ENCODE peak calls at places on chromosome 1, in ten cellular contexts. R is testis, D is psoas muscle, A is stomach, L is astrocyte, W is Karpas-422, C is tibial artery, S is heart left ventricle, X is right cardiac atrium, K is ascending aorta. Z is an unnamed sample. For H3K4me1, the result is how much of the 10 kb centered on the place peaks cover.

GRCh38 chr1:234731371-234732085 is 121.5 kb upstream of the IRF2BP2 start:
- DNase-seq in R (no peak), D (no peak), A (no peak), L (peak), W (no peak), C (no peak), S (no peak), X (no peak), K (no peak), Z (no peak)

GRCh38 chr1:39751595-39751994 is 12.9 kb downstream of the PPIE start:
- DNase-seq in R (no peak), D (no peak), A (no peak), L (no peak), W (no peak), C (no peak), S (no peak), X (no peak), K (no peak), Z (no peak)

GRCh38 chr1:83931658-83932253 is 67.2 kb downstream of the TTLL7 start:
- DNase-seq in R (peak), D (no peak), A (no peak), L (peak), W (peak), C (no peak), S (no peak), X (no peak), K (no peak), Z (no peak)

GRCh38 chr1:119293777-119294176 is 74.8 kb upstream of the HAO2 start:
- DNase-seq in R (no peak), D (no peak), A (no peak), L (no peak), W (no peak), C (no peak), S (no peak), X (no peak), K (no peak), Z (no peak)

GRCh38 chr1:16189003-16189402 is 23.4 kb downstream of the ARHGEF19 start:
- DNase-seq in R (no peak), D (no peak), A (no peak), L (no peak), W (no peak), C (peak), S (no peak), X (no peak), K (no peak), Z (no peak)

GRCh38 chr1:157277281-157277680 is 139.1 kb upstream of the ETV3 start:
- DNase-seq in R (no peak), D (no peak), A (no peak), L (no peak), W (no peak), C (no peak), S (no peak), X (no peak), K (no peak), Z (no peak)

GRCh38 chr1:202376247-202376646 is 27.7 kb downstream of the PPP1R12B start:
- DNase-seq in R (no peak), D (no peak), A (no peak), L (no peak), W (no peak), C (no peak), S (no peak), X (no peak), K (no peak), Z (no peak)

GRCh38 chr1:112636597-112637256 is 17.1 kb downstream of the CAPZA1 start:
- DNase-seq in R (no peak), D (no peak), A (no peak), L (no peak), W (no peak), C (no peak), S (no peak), X (no peak), K (no peak), Z (no peak)

GRCh38 chr1:184385863-184386262 is 966 bp upstream of the C1orf21 start:
- DNase-seq in R (no peak), D (no peak), A (no peak), L (no peak), W (no peak), C (no peak), S (no peak), X (no peak), K (no peak), Z (no peak)

GRCh38 chr1:164137273-164137947 is 421.6 kb upstream of the PBX1 start:
- DNase-seq in R (no peak), D (no peak), A (no peak), L (no peak), W (no peak), C (no peak), S (no peak), X (no peak), K (no peak), Z (no peak)

GRCh38 chr1:164132001-164132400 is 427.0 kb upstream of the PBX1 start:
- DNase-seq in R (no peak), D (no peak), A (no peak), L (no peak), W (no peak), C (no peak), S (no peak), X (no peak), K (no peak), Z (no peak)
- H3K4me3 ChIP-seq in R (no peak), D (no peak), A (no peak), L (no peak), W (no peak), C (no peak), S (no peak), X (no peak), K (no peak), Z (no peak)

GRCh38 chr1:109819365-109819764 is 55.6 kb upstream of the EPS8L3 start:
- DNase-seq in R (no peak), D (no peak), A (no peak), L (no peak), W (no peak), C (no peak), S (no peak), X (no peak), K (no peak), Z (no peak)

GRCh38 chr1:109817881-109818280 is 54.2 kb upstream of the EPS8L3 start:
- DNase-seq in R (no peak), D (no peak), A (no peak), L (no peak), W (no peak), C (no peak), S (no peak), X (no peak), K (no peak), Z (no peak)

GRCh38 chr1:109818351-109819325 is 54.9 kb upstream of the EPS8L3 start:
- DNase-seq in R (peak), D (no peak), A (no peak), L (no peak), W (no peak), C (peak), S (peak), X (peak), K (no peak), Z (no peak)

GRCh38 chr1:109821221-109821669 is 57.5 kb upstream of the EPS8L3 start:
- DNase-seq in R (no peak), D (peak), A (no peak), L (peak), W (no peak), C (peak), S (no peak), X (peak), K (peak), Z (no peak)

GRCh38 chr1:109819906-109820305 is 56.2 kb upstream of the EPS8L3 start:
- DNase-seq in R (no peak), D (no peak), A (no peak), L (no peak), W (no peak), C (peak), S (no peak), X (no peak), K (no peak), Z (no peak)
- H3K4me1 ChIP-seq in R (under half), D (under half), A (half or more), L (under half), W (under half), C (half or more), S (under half), X (under half), K (under half), Z (half or more)

DNA sequence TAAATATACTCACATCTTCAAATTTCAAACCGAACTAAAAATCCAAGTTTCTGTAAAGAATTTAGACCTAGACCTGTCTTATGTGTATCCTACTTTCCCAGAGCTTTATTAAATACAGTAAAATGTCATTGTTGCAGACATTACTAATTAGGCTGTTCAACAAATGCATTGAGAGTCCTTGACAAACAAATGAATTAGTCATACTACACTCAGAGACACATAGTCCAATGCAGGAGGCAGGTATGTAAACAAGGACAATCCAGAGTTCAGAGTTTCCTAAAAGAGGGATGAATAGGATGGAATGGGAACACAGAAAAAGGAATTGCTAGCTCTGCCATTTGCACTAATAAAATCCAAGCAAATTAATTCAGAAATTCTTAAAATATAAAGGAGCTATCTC is 1.6 kb upstream of the EGLN1 start:
- DNase-seq in R (no peak), D (no peak), A (no peak), L (no peak), W (no peak), C (no peak), S (no peak), X (no peak), K (no peak), Z (no peak)
- H3K4me3 ChIP-seq in R (no peak), D (peak), A (no peak), L (no peak), W (peak), C (no peak), S (no peak), X (no peak), K (no peak), Z (peak)

DNA sequence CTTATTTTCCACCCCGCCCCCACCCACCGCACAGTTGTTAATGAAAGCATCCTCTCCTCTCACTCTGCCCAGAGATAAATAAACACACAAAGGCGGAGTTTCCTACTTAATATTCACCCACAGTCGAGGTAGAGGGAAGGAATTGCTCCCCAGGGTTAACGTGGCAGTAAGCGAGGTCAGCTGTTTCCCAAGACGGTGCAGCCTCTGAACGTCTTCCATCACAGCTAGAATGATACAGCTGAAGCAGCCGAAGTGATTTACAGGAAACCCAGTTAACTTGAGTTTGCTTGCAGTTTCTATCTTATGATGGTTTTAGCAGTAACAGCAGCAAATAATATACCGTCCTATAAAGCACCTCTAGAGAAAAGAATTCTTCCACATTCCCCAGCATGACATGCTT is 283.9 kb downstream of the PBX1 start:
- DNase-seq in R (no peak), D (no peak), A (no peak), L (no peak), W (no peak), C (no peak), S (no peak), X (no peak), K (no peak), Z (no peak)
- H3K4me1 ChIP-seq in R (under half), D (under half), A (under half), L (under half), W (under half), C (under half), S (under half), X (under half), K (under half), Z (half or more)

GRCh38 chr1:20367626-20368025 is 77.0 kb downstream of the VWA5B1 start:
- DNase-seq in R (no peak), D (no peak), A (no peak), L (no peak), W (no peak), C (no peak), S (peak), X (no peak), K (no peak), Z (no peak)

GRCh38 chr1:20366766-20367602 is 76.3 kb downstream of the VWA5B1 start:
- DNase-seq in R (peak), D (peak), A (no peak), L (peak), W (peak), C (no peak), S (peak), X (peak), K (no peak), Z (peak)

GRCh38 chr1:20362856-20363255 is 72.2 kb downstream of the VWA5B1 start:
- DNase-seq in R (no peak), D (no peak), A (no peak), L (no peak), W (no peak), C (no peak), S (no peak), X (no peak), K (no peak), Z (no peak)

GRCh38 chr1:20366076-20366765 is 75.5 kb downstream of the VWA5B1 start:
- DNase-seq in R (peak), D (no peak), A (no peak), L (no peak), W (no peak), C (no peak), S (peak), X (no peak), K (no peak), Z (peak)

DNA sequence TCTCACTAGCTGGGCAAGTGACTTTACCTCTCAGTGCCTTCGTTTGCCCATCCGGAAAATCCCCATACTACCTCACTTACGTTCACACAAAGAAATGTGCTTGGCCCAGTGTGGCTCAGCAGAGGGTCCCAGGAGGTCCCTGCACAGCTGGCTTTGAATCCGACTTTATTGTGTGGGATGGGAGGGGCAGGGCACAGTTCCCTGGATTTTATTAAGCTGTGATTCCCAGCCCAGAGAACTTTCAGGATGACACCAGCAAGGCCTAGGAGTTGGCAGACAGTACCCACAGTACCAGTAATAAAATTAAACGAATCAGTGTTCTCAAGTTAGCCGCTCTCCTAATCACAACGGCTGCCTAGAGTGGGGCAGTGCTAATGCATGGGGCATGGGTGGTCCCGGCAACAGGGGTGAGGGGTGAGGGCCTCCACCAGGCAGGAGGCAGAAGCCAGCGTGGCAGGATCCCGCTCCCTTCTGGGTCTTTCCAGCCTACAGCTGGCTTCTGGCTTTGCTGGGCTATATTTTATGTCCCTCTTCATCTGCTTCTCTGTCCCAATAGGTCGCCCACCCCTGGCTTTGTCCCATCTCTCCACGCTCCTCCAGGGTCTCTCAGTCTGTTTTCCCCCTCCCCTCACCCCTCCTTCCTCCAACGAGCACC is 74.9 kb downstream of the VWA5B1 start:
- DNase-seq in R (no peak), D (no peak), A (no peak), L (no peak), W (no peak), C (no peak), S (no peak), X (no peak), K (no peak), Z (no peak)
- H3K4me3 ChIP-seq in R (peak), D (no peak), A (no peak), L (no peak), W (no peak), C (no peak), S (no peak), X (no peak), K (no peak), Z (peak)

GRCh38 chr1:8381618-8382017 is 63.7 kb downstream of the SLC45A1 start:
- DNase-seq in R (no peak), D (no peak), A (no peak), L (no peak), W (no peak), C (peak), S (no peak), X (no peak), K (no peak), Z (no peak)
- H3K4me1 ChIP-seq in R (half or more), D (half or more), A (half or more), L (under half), W (under half), C (half or more), S (half or more), X (under half), K (under half), Z (half or more)

DNA sequence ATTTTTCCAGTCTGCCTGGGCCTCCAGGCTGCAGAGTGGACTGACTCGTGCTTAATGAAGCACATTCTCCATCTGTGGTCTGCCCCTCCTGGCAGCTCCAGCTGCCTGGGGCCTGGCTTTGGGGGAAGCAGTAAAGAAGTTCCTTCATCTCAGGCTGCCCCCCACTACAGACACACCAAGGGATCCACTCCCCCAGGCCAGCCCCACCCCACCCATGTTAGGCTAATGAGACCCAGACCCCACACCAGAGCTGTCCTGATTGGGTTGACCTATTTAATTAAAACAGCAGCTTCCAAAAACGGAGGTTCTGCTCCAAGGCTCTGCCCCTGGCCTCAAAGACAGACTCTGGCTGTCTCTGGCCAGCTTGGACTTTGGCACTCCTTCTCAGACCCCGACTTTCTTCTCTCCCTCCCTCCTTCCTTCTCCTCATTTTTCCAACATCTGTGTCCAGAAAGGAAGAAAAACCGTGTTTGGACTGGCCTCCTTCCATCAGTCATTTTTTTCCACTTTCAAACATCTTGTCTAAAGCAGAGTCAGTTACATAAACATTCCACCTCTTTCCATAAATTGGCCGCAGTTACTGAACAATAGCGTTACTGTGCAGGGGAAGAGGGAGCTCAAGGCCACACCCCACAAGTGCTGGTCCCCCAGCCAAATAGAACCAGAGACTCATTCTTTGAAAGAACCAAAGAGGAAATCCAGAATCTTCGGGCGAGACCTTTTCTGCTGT is 29.7 kb downstream of the SERTAD4 start:
- DNase-seq in R (peak), D (no peak), A (no peak), L (peak), W (no peak), C (peak), S (peak), X (peak), K (peak), Z (peak)
- H3K4me3 ChIP-seq in R (no peak), D (no peak), A (no peak), L (peak), W (no peak), C (no peak), S (no peak), X (no peak), K (peak), Z (no peak)

GRCh38 chr1:23553206-23553895 is 6.0 kb downstream of the ID3 start:
- DNase-seq in R (no peak), D (no peak), A (no peak), L (no peak), W (no peak), C (no peak), S (no peak), X (no peak), K (no peak), Z (no peak)

GRCh38 chr1:23555949-23556640 is 3.2 kb downstream of the ID3 start:
- DNase-seq in R (no peak), D (peak), A (no peak), L (peak), W (peak), C (peak), S (no peak), X (no peak), K (no peak), Z (no peak)

GRCh38 chr1:23554481-23555224 is 4.6 kb downstream of the ID3 start:
- DNase-seq in R (peak), D (peak), A (peak), L (peak), W (peak), C (peak), S (peak), X (peak), K (peak), Z (peak)

GRCh38 chr1:23555225-23555801 is 4.0 kb downstream of the ID3 start:
- DNase-seq in R (no peak), D (no peak), A (no peak), L (peak), W (no peak), C (peak), S (no peak), X (peak), K (peak), Z (no peak)

DNA sequence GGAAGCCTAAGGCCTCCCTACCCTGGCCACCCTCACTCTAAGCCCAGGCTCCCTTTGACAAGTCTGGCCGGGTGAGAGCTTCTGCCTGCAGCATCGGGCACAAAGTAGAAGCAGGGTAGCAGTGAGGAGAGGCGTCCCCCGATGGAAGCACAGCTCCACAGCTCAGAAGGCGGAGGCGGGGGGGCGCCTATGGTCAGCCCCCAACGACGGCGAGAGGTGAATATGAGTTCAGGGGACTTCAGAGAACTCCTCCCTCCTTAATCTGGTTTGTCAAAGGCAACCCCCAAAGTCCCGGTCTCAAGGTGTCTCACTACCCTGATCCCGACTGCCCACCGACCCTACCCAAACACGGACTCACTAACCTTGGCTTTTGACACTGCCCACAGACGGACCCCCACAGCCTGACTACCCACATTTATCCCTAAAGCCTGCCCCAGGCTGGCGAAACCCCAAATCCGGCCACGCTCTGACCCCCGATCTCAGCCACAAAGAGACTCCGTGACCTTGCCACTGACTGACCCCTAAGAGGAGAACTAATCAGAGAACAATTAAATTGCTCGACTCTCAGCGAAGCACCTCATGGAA is 5.3 kb downstream of the ID3 start:
- DNase-seq in R (no peak), D (no peak), A (no peak), L (no peak), W (no peak), C (peak), S (no peak), X (peak), K (no peak), Z (no peak)
- H3K4me1 ChIP-seq in R (under half), D (under half), A (half or more), L (under half), W (half or more), C (under half), S (under half), X (under half), K (under half), Z (half or more)